ENCODE peak calls at places on chromosomes 4 and X, in five cellular contexts. M is IMR-90, F is H1, W is mesendoderm, Z is H9. I is an unnamed sample.

GRCh38 chr4:139875456-139875855 is 209.8 kb downstream of the MGST2 start:
- DNase-seq in M (no peak), F (peak), W (peak), Z (peak), I (no peak)

GRCh38 chrX:154396948-154397887 is 959 bp upstream of the RPL10 start:
- DNase-seq in M (peak), F (no peak), Z (peak), W (peak), I (peak)

GRCh38 chr4:22736912-22737311 is 44.2 kb downstream of the GBA3 start:
- DNase-seq in Z (no peak), W (no peak), F (no peak), M (no peak), I (no peak)

GRCh38 chr4:40322853-40323252 is 12.3 kb upstream of the CHRNA9 start:
- DNase-seq in F (no peak), Z (no peak), M (no peak), W (peak), I (peak)

GRCh38 chr4:26175016-26175786 is 145.6 kb upstream of the RBPJ start:
- DNase-seq in M (no peak), Z (no peak), F (no peak), W (no peak), I (no peak)

GRCh38 chr4:114043116-114043515 is 63.7 kb upstream of the ARSJ start:
- DNase-seq in F (no peak), M (peak), W (no peak), Z (no peak), I (no peak)

GRCh38 chr4:111957992-111958391 is 187.3 kb upstream of the FAM241A start:
- DNase-seq in F (no peak), Z (no peak), M (no peak), W (no peak), I (peak)

GRCh38 chr4:8095956-8096689 is 62.5 kb downstream of the ABLIM2 start:
- DNase-seq in M (peak), F (no peak), Z (no peak), W (no peak), I (no peak)

GRCh38 chrX:39859991-39860861 is 237.5 kb downstream of the BCOR start:
- DNase-seq in M (peak), Z (peak), F (peak), W (peak), I (peak)

DNA sequence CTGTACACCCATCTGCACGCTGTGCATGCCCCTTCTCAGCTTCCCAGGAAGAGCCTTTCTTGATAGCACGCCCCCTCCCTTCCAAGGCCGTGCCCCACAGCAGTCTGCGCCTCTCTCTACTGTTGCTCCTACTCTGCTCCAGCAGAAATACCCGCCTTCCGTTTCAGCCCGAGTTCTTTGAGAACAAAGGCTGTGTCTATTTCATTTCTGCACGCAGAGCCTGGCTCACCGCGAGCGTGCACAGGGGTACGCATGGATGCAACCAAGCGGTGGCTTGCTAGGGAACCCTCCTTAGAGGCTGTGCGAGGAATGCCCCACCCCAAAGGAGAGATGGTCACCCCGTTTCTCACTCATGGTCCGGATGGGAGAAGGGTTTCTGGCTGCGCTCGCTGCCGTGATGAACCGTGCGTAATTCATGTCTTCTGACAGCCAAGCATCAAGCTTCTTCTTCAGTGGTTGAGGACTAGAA is 448 bp downstream of the AADAT start:
- DNase-seq in W (peak), Z (peak), F (no peak), M (peak), I (peak)
- H3K23ac ChIP-seq in W (peak), Z (no peak), F (no peak), M (peak), I (no peak)

DNA sequence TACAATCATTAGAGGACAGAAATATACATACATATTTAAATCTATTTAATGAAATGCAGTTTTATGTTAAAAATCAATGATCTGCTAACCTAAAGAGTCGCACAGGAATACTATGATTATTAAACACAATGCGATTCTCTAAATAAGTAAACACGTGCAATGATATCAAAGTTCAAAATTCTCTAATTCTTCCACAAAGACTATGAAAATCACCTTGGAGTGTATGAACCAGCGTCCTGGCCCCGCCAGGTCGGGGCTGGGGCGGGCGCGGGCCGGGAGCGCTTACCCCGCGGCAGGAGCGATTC is 608 bp upstream of the FAM200B start:
- DNase-seq in F (no peak), Z (no peak), M (no peak), W (no peak), I (no peak)
- H3K23ac ChIP-seq in F (no peak), Z (no peak), M (peak), W (no peak), I (peak)

GRCh38 chr4:80093563-80093962 is 20.5 kb upstream of the ANTXR2 start:
- DNase-seq in M (no peak), F (no peak), W (no peak), Z (no peak), I (no peak)
- H3K23ac ChIP-seq in M (no peak), F (no peak), W (no peak), Z (no peak), I (no peak)

GRCh38 chrX:136880452-136881013 is at the start of gene RBMX:
- DNase-seq in M (peak), Z (peak), W (peak), F (peak), I (peak)
- H3K23ac ChIP-seq in M (peak), Z (no peak), W (no peak), F (no peak), I (no peak)

GRCh38 chr4:2303686-2304320 is 41.9 kb upstream of the MXD4 start:
- DNase-seq in F (no peak), Z (no peak), M (no peak), W (no peak), I (no peak)

GRCh38 chr4:2304877-2305561 is 43.1 kb upstream of the MXD4 start:
- DNase-seq in Z (no peak), F (no peak), M (no peak), W (no peak), I (no peak)

GRCh38 chr4:2303121-2303685 is 41.3 kb upstream of the MXD4 start:
- DNase-seq in F (no peak), M (no peak), Z (no peak), W (no peak), I (no peak)

GRCh38 chr4:2305766-2306501 is 44.0 kb upstream of the MXD4 start:
- DNase-seq in Z (no peak), F (no peak), W (no peak), M (no peak), I (no peak)

GRCh38 chr4:2304321-2304876 is 42.5 kb upstream of the MXD4 start:
- DNase-seq in W (no peak), F (no peak), M (no peak), Z (no peak), I (no peak)
- H3K23ac ChIP-seq in W (no peak), F (no peak), M (no peak), Z (no peak), I (no peak)

DNA sequence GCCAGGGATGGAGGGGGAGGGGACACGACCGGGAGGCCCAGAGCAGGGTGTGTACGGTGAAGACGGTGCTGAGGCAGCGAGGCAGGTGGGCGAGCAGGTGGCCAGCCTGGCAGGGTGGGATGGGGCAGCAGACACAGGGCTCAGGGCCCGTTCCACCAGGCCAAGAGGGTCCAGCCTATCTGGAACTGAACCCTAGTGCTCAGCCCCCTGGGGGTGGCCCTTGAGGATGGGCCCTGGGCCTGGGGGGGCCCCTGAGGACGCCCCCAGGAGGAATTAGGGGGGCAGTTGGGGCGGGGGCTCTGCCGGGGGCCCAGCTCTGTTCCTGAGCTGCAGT is 3.0 kb upstream of the HGFAC start:
- DNase-seq in W (no peak), M (no peak), F (no peak), Z (no peak), I (no peak)
- H3K23ac ChIP-seq in W (no peak), M (no peak), F (no peak), Z (no peak), I (no peak)

GRCh38 chr4:663046-663437 is 11.0 kb downstream of the ATP5ME start:
- DNase-seq in W (no peak), Z (no peak), F (no peak), M (no peak), I (no peak)
- H3K23ac ChIP-seq in W (no peak), Z (no peak), F (no peak), M (no peak), I (no peak)

DNA sequence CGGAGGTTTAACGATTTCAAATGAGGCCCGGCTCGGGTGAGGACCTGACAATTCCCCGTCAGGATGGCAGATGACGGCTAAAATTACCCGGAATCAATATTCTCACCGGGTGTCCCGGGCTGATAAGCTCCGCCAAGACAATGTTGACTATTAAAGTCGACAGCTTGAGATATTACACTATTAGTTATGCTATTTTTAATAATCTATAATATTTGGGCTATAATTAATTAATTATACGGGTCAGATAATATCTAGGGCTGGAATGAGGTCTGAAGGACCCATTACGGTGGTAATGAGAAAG is 9.4 kb upstream of the NKX1-1 start:
- DNase-seq in W (no peak), M (no peak), Z (no peak), F (no peak), I (no peak)
- H3K23ac ChIP-seq in W (no peak), M (no peak), Z (no peak), F (no peak), I (no peak)

DNA sequence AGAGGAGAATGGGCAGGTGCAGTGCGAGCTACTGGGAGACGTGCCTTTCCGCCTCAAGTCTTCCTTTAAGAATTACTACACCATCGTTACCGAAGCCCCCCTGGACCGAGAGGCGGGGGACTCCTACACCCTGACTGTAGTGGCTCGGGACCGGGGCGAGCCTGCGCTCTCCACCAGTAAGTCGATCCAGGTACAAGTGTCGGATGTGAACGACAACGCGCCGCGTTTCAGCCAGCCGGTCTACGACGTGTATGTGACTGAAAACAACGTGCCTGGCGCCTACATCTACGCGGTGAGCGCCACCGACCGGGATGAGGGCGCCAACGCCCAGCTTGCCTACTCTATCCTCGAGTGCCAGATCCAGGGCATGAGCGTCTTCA is 2.2 kb downstream of the PCDH10 start:
- DNase-seq in W (peak), Z (no peak), F (no peak), M (no peak), I (peak)
- H3K23ac ChIP-seq in W (peak), Z (no peak), F (no peak), M (no peak), I (peak)